ENCODE peak calls at places on chromosomes 11 and 22, in six cellular contexts. Z is thoracic aorta, A is uterus, H is gastrocnemius medialis, K is lower lobe of right lung, B is GM06990. S is an unnamed sample.

GRCh38 chr11:24082241-24082640 is 414.6 kb upstream of the LUZP2 start:
- DNase-seq in Z (no peak), A (no peak), H (no peak), K (no peak), B (no peak), S (no peak)

GRCh38 chr11:128621491-128622136 is 34.3 kb upstream of the ETS1 start:
- DNase-seq in Z (no peak), A (peak; percentile 80), H (peak; percentile 58), K (no peak), B (no peak), S (no peak)

GRCh38 chr22:40289991-40290459 is 56.3 kb upstream of the ADSL start:
- DNase-seq in Z (no peak), A (no peak), H (no peak), K (peak; percentile 59), B (peak; percentile 62), S (no peak)

GRCh38 chr11:19953909-19954308 is 206.4 kb downstream of the DBX1 start:
- DNase-seq in Z (no peak), A (no peak), H (no peak), K (no peak), B (no peak), S (no peak)

GRCh38 chr11:71499125-71499524 is 27.9 kb upstream of the KRTAP5-7 start:
- DNase-seq in Z (no peak), A (no peak), H (peak; percentile 34), K (no peak), B (no peak), S (no peak)

GRCh38 chr22:43853328-43853931 is 8.9 kb downstream of the SULT4A1 start:
- DNase-seq in Z (no peak), A (no peak), H (peak; percentile 5), K (no peak), B (no peak), S (no peak)

GRCh38 chr22:38454361-38455062 is 487 bp downstream of the KCNJ4 start:
- DNase-seq in Z (no peak), A (no peak), H (no peak), K (no peak), B (peak; percentile 35), S (no peak)

GRCh38 chr11:44760917-44761545 is 34.3 kb downstream of the TSPAN18 start:
- DNase-seq in Z (peak; percentile 54), A (peak; percentile 81), H (peak; percentile 41), K (no peak), B (no peak), S (no peak)

GRCh38 chr22:41915783-41916493 is 1.1 kb upstream of the SHISA8 start:
- DNase-seq in Z (no peak), A (no peak), H (no peak), K (no peak), B (peak; percentile 20), S (no peak)

GRCh38 chr11:2673871-2674471 is 25.8 kb downstream of the KCNQ1OT1 start:
- DNase-seq in Z (no peak), A (peak; percentile 7), H (no peak), K (no peak), B (no peak), S (no peak)

GRCh38 chr11:73931039-73931645 is 19.7 kb upstream of the DNAJB13 start:
- DNase-seq in Z (no peak), A (no peak), H (no peak), K (no peak), B (no peak), S (no peak)

GRCh38 chr22:16963189-16963945 is 44.7 kb downstream of the GAB4 start:
- DNase-seq in Z (no peak), A (no peak), H (no peak), K (no peak), B (no peak), S (no peak)

GRCh38 chr11:24064309-24064903 is 432.4 kb upstream of the LUZP2 start:
- DNase-seq in Z (no peak), A (no peak), H (no peak), K (no peak), B (no peak), S (no peak)

GRCh38 chr11:16883179-16883578 is 131.0 kb downstream of the PLEKHA7 start:
- DNase-seq in Z (no peak), A (no peak), H (peak; percentile 16), K (peak; percentile 40), B (no peak), S (no peak)

GRCh38 chr11:850777-851762 is 8.4 kb downstream of the TSPAN4 start:
- DNase-seq in Z (no peak), A (no peak), H (no peak), K (no peak), B (no peak), S (no peak)

GRCh38 chr11:86673055-86673843 is 833 bp upstream of the ME3 start:
- DNase-seq in Z (no peak), A (no peak), H (no peak), K (no peak), B (no peak), S (no peak)
- H3K4me3 ChIP-seq in Z (no peak overlapping the region), A (no peak overlapping the region), H (peak overlapping the region; percentile 88), K (peak overlapping the region; percentile 81), B (no peak overlapping the region), S (no peak overlapping the region)

DNA sequence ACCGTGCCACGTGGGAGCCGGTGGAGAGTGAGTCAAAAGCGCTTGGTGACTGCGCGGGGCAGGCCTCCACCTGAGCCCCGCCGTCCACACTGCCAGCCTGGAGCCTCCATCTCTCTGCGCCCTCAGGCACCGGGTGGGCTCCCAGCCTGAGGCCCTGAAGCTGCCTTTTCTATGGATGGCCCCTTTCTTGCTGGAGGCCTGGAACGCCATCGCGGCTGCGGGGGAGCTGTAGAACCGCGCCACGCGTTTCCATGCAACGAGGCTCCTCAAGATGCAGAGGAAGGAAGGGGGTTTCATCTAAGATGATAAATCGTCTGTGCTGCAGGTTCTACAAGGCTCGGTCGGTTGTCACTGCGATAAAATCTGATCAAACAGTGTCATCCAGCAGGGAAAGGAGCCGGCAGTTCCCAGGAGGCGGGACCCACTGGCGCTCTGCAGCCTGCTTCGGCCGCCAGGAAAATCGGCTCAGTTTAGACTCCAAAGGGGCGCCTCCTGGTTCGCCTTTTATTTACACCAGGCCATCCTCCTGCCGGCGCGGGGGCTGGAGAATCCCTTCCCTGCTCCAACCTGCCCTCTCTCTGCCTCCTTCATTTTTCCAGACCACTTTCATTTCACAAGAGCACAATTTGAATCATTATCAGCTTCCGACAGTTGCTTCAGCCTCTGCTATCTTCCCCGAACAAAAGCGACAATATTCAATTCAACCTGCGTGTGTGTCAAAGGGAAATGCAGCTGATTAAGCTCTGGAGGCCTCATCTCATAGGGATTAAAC is 624.4 kb downstream of the BRD1 start:
- DNase-seq in Z (no peak), A (peak; percentile 1), H (peak; percentile 0), K (peak; percentile 24), B (no peak), S (peak; percentile 8)
- TF ChIP-seq CTCF in Z (no peak), A (no peak), H (no peak), K (no peak), B (no peak), S (no peak)

DNA sequence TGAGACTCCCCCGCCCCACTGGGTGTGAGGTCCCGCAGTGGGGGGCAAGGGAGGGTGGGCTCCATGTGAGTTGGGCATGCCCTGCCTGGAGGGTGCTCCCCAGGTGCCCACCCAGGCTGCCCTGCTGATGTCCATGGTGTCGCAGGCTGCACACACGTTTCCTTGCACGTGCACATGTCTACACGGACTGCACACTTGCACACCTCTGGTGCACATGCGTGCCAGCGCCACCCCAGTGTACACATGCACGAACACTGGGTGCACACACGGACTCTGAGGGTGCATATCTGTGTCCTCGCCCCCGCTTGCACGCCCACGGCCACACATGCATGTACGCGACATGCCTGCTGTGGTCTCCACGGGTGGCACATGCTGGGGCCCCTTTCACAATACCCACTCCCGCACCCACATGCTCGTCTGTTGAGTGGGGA is 35.2 kb upstream of the PRODH start:
- DNase-seq in Z (no peak), A (no peak), H (no peak), K (no peak), B (no peak), S (no peak)
- H3K4me3 ChIP-seq in Z (no peak overlapping the region), A (no peak overlapping the region), H (no peak overlapping the region), K (no peak overlapping the region), B (no peak overlapping the region), S (peak overlapping the region; percentile 59)

GRCh38 chr22:29201722-29202230 is 3.9 kb upstream of the EMID1 start:
- DNase-seq in Z (no peak), A (no peak), H (no peak), K (no peak), B (no peak), S (no peak)

GRCh38 chr22:29200901-29201300 is 4.8 kb upstream of the EMID1 start:
- DNase-seq in Z (no peak), A (no peak), H (no peak), K (no peak), B (no peak), S (no peak)

GRCh38 chr22:29203456-29203855 is 2.2 kb upstream of the EMID1 start:
- DNase-seq in Z (no peak), A (no peak), H (no peak), K (no peak), B (no peak), S (no peak)

GRCh38 chr22:29203883-29204282 is 1.8 kb upstream of the EMID1 start:
- DNase-seq in Z (no peak), A (no peak), H (no peak), K (no peak), B (no peak), S (no peak)

GRCh38 chr22:29202231-29203192 is 3.2 kb upstream of the EMID1 start:
- DNase-seq in Z (no peak), A (no peak), H (peak; percentile 41), K (peak; percentile 67), B (peak; percentile 95), S (no peak)
- TF ChIP-seq CTCF in Z (no peak), A (no peak), H (no peak), K (peak; percentile 32), B (peak; percentile 42), S (peak; percentile 37)

GRCh38 chr22:46083383-46084350 is 66.7 kb upstream of the PPARA start:
- DNase-seq in Z (no peak), A (peak; percentile 34), H (peak; percentile 16), K (peak; percentile 32), B (no peak), S (peak; percentile 34)
- H3K4me3 ChIP-seq in Z (peak overlapping the region; percentile 86), A (peak overlapping the region; percentile 19), H (no peak overlapping the region), K (peak overlapping the region; percentile 39), B (no peak overlapping the region), S (peak overlapping the region; percentile 85)